ENCODE peak calls at places on chromosomes 11 and 22, in four cellular contexts. V is H1, J is NT2/D1, X is uterus. F is an unnamed sample. For H3K27me3, the result is how much of the 10 kb centered on the place peaks cover.

GRCh38 chr22:30002861-30003489 is 77.3 kb upstream of the HORMAD2 start:
- DNase-seq in V (no peak), J (no peak), X (no peak), F (no peak)

GRCh38 chr22:48499456-48500425 is 1327.9 kb downstream of the BRD1 start:
- DNase-seq in V (no peak), J (no peak), X (no peak), F (no peak)

GRCh38 chr11:110317516-110317932 is 21.1 kb upstream of the RDX start:
- DNase-seq in V (no peak), J (no peak), X (no peak), F (no peak)

GRCh38 chr11:70233034-70233433 is 29.9 kb downstream of the FADD start:
- DNase-seq in V (no peak), J (no peak), X (no peak), F (no peak)

GRCh38 chr11:31690041-31690440 is 121.1 kb downstream of the PAX6 start:
- DNase-seq in V (no peak), J (no peak), X (no peak), F (no peak)

GRCh38 chr11:394034-394857 is at the start of gene PKP3:
- DNase-seq in V (no peak), J (no peak), X (no peak), F (no peak)

GRCh38 chr11:134759314-134759713 is 347.3 kb upstream of the B3GAT1 start:
- DNase-seq in V (no peak), J (no peak), X (no peak), F (no peak)

GRCh38 chr22:48098936-48099245 is 1336.4 kb downstream of the TBC1D22A start:
- DNase-seq in V (no peak), J (no peak), X (peak), F (no peak)

GRCh38 chr11:117121176-117121575 is 22.9 kb upstream of the PAFAH1B2 start:
- DNase-seq in V (no peak), J (no peak), X (no peak), F (no peak)

GRCh38 chr11:123839131-123839530 is 33.0 kb upstream of the OR6M1 start:
- DNase-seq in V (no peak), J (no peak), X (no peak), F (no peak)

GRCh38 chr11:35139883-35140282 is 912 bp downstream of the CD44 start:
- DNase-seq in V (no peak), J (no peak), X (no peak), F (no peak)

GRCh38 chr11:11313426-11313825 is 39.6 kb downstream of the CSNK2A3 start:
- DNase-seq in V (no peak), J (no peak), X (no peak), F (no peak)

GRCh38 chr11:88103337-88104206 is 71.7 kb downstream of the RAB38 start:
- DNase-seq in V (peak), J (peak), X (no peak), F (peak)

GRCh38 chr22:50674606-50675552 is 2.3 kb downstream of the SHANK3 start:
- DNase-seq in V (peak), J (peak), X (no peak), F (no peak)

DNA sequence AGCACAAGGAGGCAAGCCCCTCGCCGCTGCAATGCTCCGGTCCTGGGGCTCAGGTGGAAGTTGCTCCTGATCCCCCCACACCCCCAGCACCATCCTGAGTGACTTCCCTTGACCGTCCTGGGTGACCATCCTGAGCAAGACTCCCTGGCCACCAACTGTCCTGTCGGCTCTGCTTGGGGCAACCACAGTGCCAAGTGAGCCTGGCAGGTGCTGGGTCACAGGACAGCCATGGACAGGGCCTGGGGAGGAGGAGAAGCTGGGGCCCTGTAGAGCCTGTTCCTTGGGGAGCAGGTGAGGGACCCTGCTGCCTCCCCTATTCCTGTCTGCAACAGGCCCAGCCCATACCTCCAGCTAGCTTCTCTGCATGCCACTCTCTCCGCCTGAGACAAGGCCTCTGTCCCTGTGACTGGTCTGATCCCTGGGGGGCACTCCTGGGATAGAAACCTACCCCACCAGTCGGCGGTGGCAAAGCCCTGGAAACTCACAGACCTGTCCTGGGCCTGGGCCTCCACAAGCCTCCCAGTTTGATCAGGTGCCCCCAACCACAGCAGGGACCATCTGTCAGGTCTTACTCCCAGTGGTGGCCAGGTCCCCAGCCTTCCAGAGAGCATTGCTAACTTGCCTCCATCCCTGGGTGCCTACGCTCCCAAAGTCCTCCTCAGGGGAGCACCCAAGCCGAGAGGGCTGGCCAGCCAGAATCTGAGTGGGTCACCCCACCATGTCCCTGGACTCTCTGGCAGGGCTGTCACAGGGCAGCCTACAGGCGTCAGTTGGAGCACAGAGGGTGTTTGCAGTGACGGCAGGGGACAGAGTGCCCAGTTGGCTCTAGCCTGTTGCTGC is 68.7 kb upstream of the WNT7B start:
- DNase-seq in V (no peak), J (no peak), X (peak), F (no peak)
- H3K4me3 ChIP-seq in V (peak), J (no peak), X (peak), F (peak)

GRCh38 chr22:22404598-22405284 is 103.8 kb downstream of the ZNF280B start:
- DNase-seq in V (no peak), J (no peak), X (no peak), F (no peak)
- H3K27me3 ChIP-seq in V (half or more), J (half or more), X (under half), F (half or more)

DNA sequence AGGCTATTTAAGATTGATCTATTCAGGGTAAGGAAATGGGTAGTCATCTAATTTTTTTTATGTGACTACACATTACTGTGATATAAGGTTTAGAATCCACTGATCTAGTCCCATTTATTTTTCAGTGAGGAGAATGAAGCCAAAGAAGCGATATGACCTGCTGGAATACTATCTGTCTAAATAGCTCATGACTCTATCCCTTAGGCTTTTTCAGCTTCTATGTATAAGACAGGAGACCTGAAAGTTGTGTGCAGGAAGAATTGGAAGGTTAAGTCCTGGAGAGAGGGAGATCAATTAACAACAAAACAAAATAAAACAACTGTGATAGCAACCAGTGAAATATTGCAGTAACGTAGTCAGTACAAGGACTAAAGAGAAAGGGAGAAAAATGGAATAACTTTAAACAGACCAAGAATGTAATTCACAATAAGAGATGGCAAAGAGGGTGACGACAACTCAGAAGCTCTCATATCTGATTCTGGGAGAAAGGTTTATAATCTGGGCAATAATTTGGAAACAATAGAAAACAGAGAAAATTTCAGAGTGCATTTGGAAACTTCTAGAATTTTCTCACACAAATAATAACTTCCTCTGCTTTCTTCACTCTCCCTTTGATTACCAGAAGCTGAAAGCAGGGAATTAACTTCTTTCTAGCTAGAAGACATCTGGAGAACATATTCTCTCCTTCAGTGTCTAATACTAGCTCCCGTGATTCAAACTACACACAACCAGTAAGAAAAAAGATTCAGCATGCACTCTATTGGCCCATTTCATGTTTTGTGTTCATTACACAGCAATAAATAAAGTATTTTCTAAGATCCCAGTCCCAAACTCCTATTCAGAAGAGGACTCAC is 19.2 kb upstream of the CASP12 start:
- DNase-seq in V (no peak), J (no peak), X (no peak), F (no peak)
- H3K4me3 ChIP-seq in V (no peak), J (no peak), X (peak), F (no peak)

GRCh38 chr11:128548655-128549255 is 38.6 kb downstream of the ETS1 start:
- DNase-seq in V (peak), J (no peak), X (peak), F (no peak)

GRCh38 chr11:128549256-128549944 is 38.0 kb downstream of the ETS1 start:
- DNase-seq in V (peak), J (no peak), X (peak), F (no peak)

GRCh38 chr11:128550967-128551522 is 36.3 kb downstream of the ETS1 start:
- DNase-seq in V (no peak), J (no peak), X (no peak), F (no peak)

GRCh38 chr11:128551641-128552335 is 35.6 kb downstream of the ETS1 start:
- DNase-seq in V (no peak), J (no peak), X (no peak), F (no peak)

GRCh38 chr11:128550261-128550821 is 37.0 kb downstream of the ETS1 start:
- DNase-seq in V (no peak), J (no peak), X (no peak), F (no peak)
- H3K27me3 ChIP-seq in V (half or more), J (half or more), X (under half), F (under half)

DNA sequence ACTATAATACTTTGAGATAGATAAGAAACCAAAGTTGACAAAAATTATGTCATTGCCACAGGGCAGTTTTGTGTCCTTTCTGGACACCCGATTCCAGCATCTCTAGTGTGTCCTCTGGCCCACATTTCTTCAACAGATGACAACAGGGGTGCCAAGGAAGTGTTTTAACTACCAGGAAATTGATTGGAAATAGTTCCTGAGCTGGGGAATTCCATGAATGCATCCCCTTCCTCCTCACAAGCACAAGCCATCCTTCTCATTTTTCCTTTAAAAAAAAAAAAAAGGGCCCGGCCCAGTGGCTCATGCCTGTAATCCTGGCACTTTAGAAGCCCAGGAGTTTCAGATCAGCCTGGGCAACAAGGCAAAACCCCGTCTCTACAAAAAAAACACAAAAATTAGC is 690 bp upstream of the B3GAT3 start:
- DNase-seq in V (no peak), J (no peak), X (no peak), F (no peak)
- H3K4me3 ChIP-seq in V (peak), J (no peak), X (no peak), F (no peak)

DNA sequence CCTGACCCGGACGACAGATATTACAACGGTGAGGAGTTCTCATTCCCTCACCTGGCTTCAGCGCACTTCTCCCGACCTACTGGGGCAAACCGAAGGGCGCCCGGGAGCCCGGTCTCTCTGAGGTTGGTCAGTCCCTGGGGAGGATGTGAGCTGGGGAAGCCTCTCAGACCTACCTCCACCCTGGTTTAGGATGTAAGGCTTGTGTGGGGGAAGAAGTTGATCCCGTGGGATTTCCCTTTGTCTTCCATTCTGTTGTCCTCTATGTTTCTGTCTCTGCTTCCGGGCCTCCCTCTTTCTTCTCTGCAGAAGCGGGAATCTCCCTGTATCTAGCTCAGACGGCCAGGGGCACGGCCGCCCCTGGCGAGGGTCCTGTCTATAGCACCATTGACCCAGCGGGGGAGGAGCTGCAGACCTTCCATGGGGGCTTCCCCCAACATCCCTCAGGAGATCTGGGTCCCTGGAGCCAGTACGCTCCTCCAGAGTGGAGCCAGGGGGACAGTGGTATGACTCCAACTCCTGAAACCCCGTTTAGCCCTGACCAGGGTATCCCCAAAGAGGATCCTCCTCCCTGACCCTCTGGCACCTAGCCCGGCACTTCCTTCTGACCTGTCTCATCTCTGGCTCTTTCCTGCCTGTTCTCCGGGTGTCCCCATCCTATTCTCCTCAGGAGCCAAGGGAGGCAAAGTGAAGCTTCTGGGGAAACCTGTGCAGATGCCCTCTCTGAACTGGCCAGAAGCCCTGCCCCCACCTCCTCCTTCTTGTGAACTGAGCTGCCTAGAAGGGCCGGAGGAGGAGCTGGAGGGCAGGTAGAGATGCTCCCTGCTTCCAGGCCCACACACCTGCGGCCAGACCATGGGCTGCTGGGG is 12.6 kb downstream of the ROBO3 start:
- DNase-seq in V (no peak), J (no peak), X (no peak), F (no peak)
- H3K27me3 ChIP-seq in V (under half), J (under half), X (under half), F (under half)

GRCh38 chr11:114215428-114215827 is 80.8 kb upstream of the NNMT start:
- DNase-seq in V (no peak), J (no peak), X (no peak), F (no peak)
- H3K4me3 ChIP-seq in V (no peak), J (no peak), X (no peak), F (no peak)

GRCh38 chr22:46061124-46061410 is 84.1 kb upstream of the WNT7B start:
- DNase-seq in V (no peak), J (no peak), X (no peak), F (no peak)

GRCh38 chr22:46060292-46061123 is 83.5 kb upstream of the WNT7B start:
- DNase-seq in V (no peak), J (no peak), X (no peak), F (no peak)

GRCh38 chr22:46057762-46058420 is 80.9 kb upstream of the WNT7B start:
- DNase-seq in V (no peak), J (no peak), X (peak), F (no peak)

GRCh38 chr22:46057206-46057605 is 80.2 kb upstream of the WNT7B start:
- DNase-seq in V (no peak), J (no peak), X (peak), F (no peak)

DNA sequence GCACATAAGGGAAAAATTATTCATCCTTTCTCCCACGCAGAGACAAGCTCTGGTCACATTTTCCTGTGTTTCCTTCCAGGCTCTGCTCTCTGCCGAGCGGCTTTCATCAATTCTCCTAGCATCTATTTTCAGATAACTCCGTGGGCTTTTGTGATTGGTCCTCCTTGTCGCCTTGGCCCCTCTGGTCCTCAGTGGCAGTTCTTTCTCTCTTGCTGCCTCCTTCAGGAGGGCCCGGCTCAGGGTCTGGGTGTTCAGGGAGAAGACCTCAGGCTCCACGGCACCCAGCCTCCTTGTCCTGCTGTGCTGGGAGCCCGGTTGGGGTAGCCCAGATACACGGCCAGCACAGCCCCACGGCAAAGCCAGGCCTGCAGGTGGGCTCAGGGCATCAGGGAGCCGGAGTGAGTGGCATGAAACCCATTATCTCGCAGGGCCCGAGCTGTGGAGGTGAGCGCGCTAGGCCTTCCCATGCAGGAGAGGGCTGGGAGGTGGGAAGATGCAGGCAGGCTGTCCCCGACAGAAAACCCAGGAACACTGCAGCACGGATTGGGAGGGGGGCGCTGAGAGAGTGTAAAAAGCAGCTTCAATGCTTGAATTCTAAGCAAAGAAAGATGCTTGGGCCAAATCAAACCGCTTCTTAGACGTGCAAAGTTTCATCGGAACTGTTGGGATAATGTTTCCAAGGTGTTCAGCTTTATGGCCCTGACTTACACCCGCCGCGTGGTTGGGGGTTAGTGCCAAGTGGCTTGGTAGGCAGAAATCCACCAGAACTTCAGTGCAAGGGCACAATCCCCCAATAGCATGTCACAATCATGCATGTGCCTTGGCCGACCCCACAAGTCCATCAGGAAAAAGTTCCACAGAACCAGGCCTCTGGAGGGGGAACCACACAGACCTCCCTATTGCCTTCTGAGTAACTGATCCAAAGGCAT is 81.9 kb upstream of the WNT7B start:
- DNase-seq in V (no peak), J (no peak), X (peak), F (no peak)
- H3K27me3 ChIP-seq in V (under half), J (under half), X (under half), F (under half)

GRCh38 chr11:20132667-20133039 is 27.6 kb downstream of the DBX1 start:
- DNase-seq in V (no peak), J (no peak), X (no peak), F (no peak)
- H3K4me3 ChIP-seq in V (no peak), J (no peak), X (no peak), F (no peak)

DNA sequence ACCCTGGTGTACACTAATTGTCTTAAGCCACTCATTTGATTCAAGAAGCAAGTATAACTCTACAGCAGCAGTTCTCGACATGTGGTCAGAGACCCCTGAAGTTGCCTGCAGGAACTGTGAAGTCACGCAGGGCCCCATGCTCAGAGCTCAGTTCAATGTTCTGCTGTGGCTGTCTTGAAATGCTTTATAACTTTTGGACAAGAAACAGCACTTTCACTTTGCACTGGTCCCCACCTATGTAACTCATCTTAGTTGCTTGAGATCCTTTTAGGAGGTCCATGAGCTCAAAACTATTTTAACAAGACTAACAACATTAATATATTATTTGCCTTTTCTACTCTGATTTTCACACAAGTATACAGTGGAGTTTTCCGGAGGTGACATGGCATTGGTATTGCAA is 64.7 kb downstream of the PRR5L start:
- DNase-seq in V (no peak), J (no peak), X (no peak), F (no peak)
- H3K27me3 ChIP-seq in V (under half), J (under half), X (under half), F (under half)